ENCODE peak calls at places on chromosomes 3 and 15, in four cellular contexts. X is AG09309, V is fibroblast of the aortic adventitia, L is H9. H is an unnamed sample.

GRCh38 chr3:190429681-190430080 is 20.0 kb downstream of the TMEM207 start:
- DNase-seq in X (peak), V (no peak), L (no peak), H (no peak)

GRCh38 chr3:154132777-154133375 is 11.7 kb downstream of the ARHGEF26 start:
- DNase-seq in X (peak), V (peak), L (no peak), H (no peak)

GRCh38 chr3:1082024-1082633 is 10.7 kb upstream of the CNTN6 start:
- DNase-seq in X (no peak), V (peak), L (peak), H (no peak)

GRCh38 chr15:62588930-62589655 is 424.0 kb upstream of the C2CD4B start:
- DNase-seq in X (no peak), V (peak), L (no peak), H (no peak)

GRCh38 chr15:67914537-67915373 is 74.9 kb upstream of the RNU6-1 start:
- DNase-seq in X (no peak), V (peak), L (peak), H (no peak)

GRCh38 chr15:63051701-63052066 is 9.1 kb downstream of the TPM1 start:
- DNase-seq in X (no peak), V (no peak), L (no peak), H (no peak)

GRCh38 chr3:52405066-52405465 is 39.8 kb downstream of the SEMA3G start:
- DNase-seq in X (no peak), V (no peak), L (no peak), H (no peak)

GRCh38 chr3:23442598-23443383 is 239.7 kb downstream of the UBE2E2 start:
- DNase-seq in X (peak), V (no peak), L (no peak), H (no peak)

GRCh38 chr15:57565326-57565725 is 26.4 kb upstream of the MYZAP start:
- DNase-seq in X (no peak), V (no peak), L (peak), H (peak)

GRCh38 chr3:45559560-45560118 is 34.9 kb upstream of the LIMD1 start:
- DNase-seq in X (no peak), V (no peak), L (no peak), H (no peak)

GRCh38 chr3:30470566-30470965 is 135.8 kb upstream of the TGFBR2 start:
- DNase-seq in X (no peak), V (peak), L (no peak), H (no peak)

GRCh38 chr3:15299036-15299435 is 33.4 kb downstream of the SH3BP5 start:
- DNase-seq in X (no peak), V (peak), L (no peak), H (no peak)

GRCh38 chr3:123082370-123083065 is 15.7 kb downstream of the PDIA5 start:
- DNase-seq in X (no peak), V (no peak), L (no peak), H (no peak)

GRCh38 chr3:149658444-149659172 is 783 bp upstream of the WWTR1 start:
- DNase-seq in X (no peak), V (peak), L (peak), H (no peak)

GRCh38 chr15:39803016-39803415 is 20.4 kb upstream of the FSIP1 start:
- DNase-seq in X (no peak), V (no peak), L (no peak), H (no peak)

GRCh38 chr3:152019516-152019915 is 146.1 kb downstream of the SUCNR1 start:
- DNase-seq in X (no peak), V (no peak), L (no peak), H (no peak)

GRCh38 chr15:68230157-68231100 is 901 bp upstream of the CLN6 start:
- DNase-seq in X (no peak), V (no peak), L (no peak), H (no peak)

GRCh38 chr3:160162440-160162839 is 62.8 kb upstream of the C3orf80 start:
- DNase-seq in X (no peak), V (no peak), L (peak), H (no peak)

GRCh38 chr3:48226959-48227358 is 3.7 kb downstream of the CAMP start:
- DNase-seq in X (no peak), V (no peak), L (no peak), H (no peak)

GRCh38 chr15:78149805-78150751 is 916 bp downstream of the IDH3A start:
- DNase-seq in X (no peak), V (peak), L (no peak), H (no peak)

GRCh38 chr3:32105291-32106131 is 909 bp upstream of the GPD1L start:
- DNase-seq in X (no peak), V (peak), L (no peak), H (no peak)

GRCh38 chr3:196645917-196646735 is 6.6 kb downstream of the NRROS start:
- DNase-seq in X (no peak), V (no peak), L (no peak), H (no peak)

GRCh38 chr3:18656410-18656809 is 231.3 kb upstream of the SATB1 start:
- DNase-seq in X (no peak), V (no peak), L (no peak), H (no peak)

GRCh38 chr3:48065035-48065434 is 48.8 kb upstream of the MAP4 start:
- DNase-seq in X (no peak), V (no peak), L (no peak), H (no peak)

GRCh38 chr3:187833375-187833774 is 88.1 kb upstream of the BCL6 start:
- DNase-seq in X (no peak), V (no peak), L (no peak), H (no peak)

GRCh38 chr3:50557106-50557505 is 10.4 kb downstream of the C3orf18 start:
- DNase-seq in X (no peak), V (no peak), L (no peak), H (no peak)

GRCh38 chr3:6260551-6261191 is 600.2 kb upstream of the GRM7 start:
- DNase-seq in X (no peak), V (no peak), L (no peak), H (no peak)

GRCh38 chr15:95129589-95129988 is 898.2 kb downstream of the MCTP2 start:
- DNase-seq in X (no peak), V (no peak), L (no peak), H (no peak)

GRCh38 chr3:73602171-73602570 is 22.6 kb downstream of the PDZRN3 start:
- DNase-seq in X (peak), V (peak), L (no peak), H (no peak)

GRCh38 chr3:144104146-144104545 is 132.5 kb downstream of the DIPK2A start:
- DNase-seq in X (no peak), V (no peak), L (no peak), H (no peak)

GRCh38 chr15:81749667-81750360 is 296.0 kb downstream of the MEX3B start:
- DNase-seq in X (no peak), V (no peak), L (no peak), H (no peak)

GRCh38 chr3:11764931-11765363 is 81.7 kb downstream of the TAMM41 start:
- DNase-seq in X (peak), V (peak), L (no peak), H (no peak)

GRCh38 chr3:132837615-132838014 is 115.4 kb upstream of the NPHP3 start:
- DNase-seq in X (no peak), V (no peak), L (no peak), H (no peak)

GRCh38 chr3:32118215-32118614 is 11.8 kb downstream of the GPD1L start:
- DNase-seq in X (no peak), V (no peak), L (no peak), H (no peak)

GRCh38 chr3:23389089-23389488 is 186.0 kb downstream of the UBE2E2 start:
- DNase-seq in X (no peak), V (no peak), L (peak), H (no peak)

GRCh38 chr3:141239551-141240281 is 8.1 kb downstream of the PXYLP1 start:
- DNase-seq in X (no peak), V (no peak), L (no peak), H (no peak)